ENCODE peak calls at places on chromosomes 11 and 22, in five cellular contexts. G is SK-N-SH, H is HepG2, J is K562, K is GM12878. X is an unnamed sample.
A peak's percentile ranks its signal among the peaks of the same experiment; 100 is the strongest.

GRCh38 chr22:37762389-37762836 is 45.3 kb upstream of the GCAT start:
- DNase-seq in G (no peak), H (no peak), J (peak; percentile 73), K (no peak), X (no peak)

GRCh38 chr11:16494918-16495691 is 138.8 kb upstream of the SOX6 start:
- DNase-seq in G (no peak), H (no peak), J (no peak), K (no peak), X (no peak)

GRCh38 chr11:75277211-75277805 is 36.7 kb downstream of the TPBGL start:
- DNase-seq in G (no peak), H (no peak), J (no peak), K (no peak), X (no peak)

GRCh38 chr22:41687901-41688364 is 734 bp downstream of the SNU13 start:
- DNase-seq in G (peak; percentile 27), H (no peak), J (peak; percentile 20), K (no peak), X (peak; percentile 34)

GRCh38 chr22:37012262-37012904 is 6.9 kb downstream of the TST start:
- DNase-seq in G (no peak), H (no peak), J (no peak), K (no peak), X (no peak)

GRCh38 chr22:39962071-39962470 is 1.9 kb downstream of the TMA7B start:
- DNase-seq in G (no peak), H (no peak), J (no peak), K (no peak), X (no peak)

GRCh38 chr11:68528630-68529029 is 68.1 kb downstream of the PPP6R3 start:
- DNase-seq in G (no peak), H (no peak), J (no peak), K (no peak), X (no peak)

GRCh38 chr11:2523821-2524391 is 79.1 kb downstream of the KCNQ1 start:
- DNase-seq in G (peak; percentile 19), H (no peak), J (no peak), K (no peak), X (no peak)

GRCh38 chr11:64853709-64854108 is 9.3 kb upstream of the CDC42BPG start:
- DNase-seq in G (no peak), H (no peak), J (no peak), K (no peak), X (no peak)

GRCh38 chr11:79610139-79610538 is 169.3 kb upstream of the TENM4 start:
- DNase-seq in G (no peak), H (no peak), J (no peak), K (no peak), X (no peak)

GRCh38 chr11:13462311-13462927 is 603 bp downstream of the BTBD10 start:
- DNase-seq in G (peak; percentile 73), H (peak; percentile 31), J (peak; percentile 60), K (no peak), X (peak; percentile 58)

GRCh38 chr11:9232482-9232881 is 32.7 kb downstream of the DENND5A start:
- DNase-seq in G (no peak), H (no peak), J (no peak), K (no peak), X (no peak)

GRCh38 chr11:26227311-26227710 is 104.6 kb upstream of the ANO3 start:
- DNase-seq in G (peak; percentile 37), H (peak; percentile 4), J (no peak), K (peak; percentile 24), X (no peak)

GRCh38 chr11:119094816-119095065 is 6.9 kb downstream of the DPAGT1 start:
- DNase-seq in G (peak; percentile 80), H (peak; percentile 64), J (peak; percentile 52), K (no peak), X (peak; percentile 34)

GRCh38 chr11:23540101-23540561 is 679.9 kb upstream of the CCDC179 start:
- DNase-seq in G (peak; percentile 66), H (peak; percentile 44), J (peak; percentile 15), K (peak; percentile 5), X (peak; percentile 45)

GRCh38 chr11:100445231-100445735 is 241.8 kb upstream of the ARHGAP42 start:
- DNase-seq in G (no peak), H (no peak), J (no peak), K (no peak), X (no peak)

GRCh38 chr22:22125579-22126468 is 118.8 kb upstream of the VPREB1 start:
- DNase-seq in G (no peak), H (no peak), J (no peak), K (no peak), X (no peak)

GRCh38 chr11:1373536-1374214 is 16.1 kb upstream of the BRSK2 start:
- DNase-seq in G (peak; percentile 11), H (no peak), J (no peak), K (no peak), X (no peak)

GRCh38 chr11:120527111-120527748 is 15.7 kb downstream of the GRIK4 start:
- DNase-seq in G (peak; percentile 90), H (no peak), J (no peak), K (no peak), X (no peak)

GRCh38 chr22:30183861-30184278 is 62.7 kb downstream of the LIF start:
- DNase-seq in G (no peak), H (no peak), J (peak; percentile 43), K (no peak), X (no peak)

GRCh38 chr11:28537822-28538221 is 429.6 kb downstream of the METTL15 start:
- DNase-seq in G (no peak), H (no peak), J (no peak), K (no peak), X (no peak)

GRCh38 chr11:93521086-93521485 is 22.1 kb downstream of the SMCO4 start:
- DNase-seq in G (no peak), H (no peak), J (no peak), K (no peak), X (no peak)
- TF ChIP-seq FOXM1 in G (no peak), H (no peak), J (no peak), K (no peak), X (no peak)

GRCh38 chr11:103091441-103091809 is 535 bp downstream of the DCUN1D5 start:
- DNase-seq in G (peak; percentile 61), H (peak; percentile 32), J (peak; percentile 62), K (no peak), X (peak; percentile 46)
- TF ChIP-seq FOXM1 in G (no peak), H (no peak), J (no peak), K (no peak), X (no peak)

GRCh38 chr11:123273616-123274015 is 78.6 kb upstream of the CLMP start:
- DNase-seq in G (no peak), H (no peak), J (no peak), K (no peak), X (no peak)

GRCh38 chr11:123268118-123268517 is 73.1 kb upstream of the CLMP start:
- DNase-seq in G (no peak), H (no peak), J (no peak), K (no peak), X (no peak)

DNA sequence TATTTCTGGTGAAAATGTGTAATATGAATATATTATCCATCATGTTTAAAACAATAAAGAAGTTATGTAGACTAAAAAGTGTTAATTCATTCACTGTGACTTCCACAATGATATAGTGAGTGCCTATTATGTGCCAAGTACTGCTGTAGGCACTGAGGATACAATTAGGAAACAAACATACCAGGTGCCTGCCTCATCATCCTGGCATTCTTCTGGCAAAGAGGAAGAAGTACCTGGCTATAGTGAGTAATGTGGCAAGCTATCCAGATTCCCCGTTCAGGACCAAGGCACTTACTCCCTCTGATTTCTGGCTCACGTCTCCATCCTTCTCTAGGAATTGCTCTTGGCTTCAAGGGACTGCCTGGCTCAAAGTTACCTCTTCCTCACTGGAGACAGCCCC is 77.5 kb upstream of the CLMP start:
- DNase-seq in G (no peak), H (no peak), J (no peak), K (no peak), X (no peak)
- TF ChIP-seq FOXM1 in G (no peak), H (no peak), J (no peak), K (no peak), X (no peak)

GRCh38 chr11:43737194-43737575 is 56.6 kb downstream of the HSD17B12 start:
- DNase-seq in G (no peak), H (no peak), J (no peak), K (no peak), X (no peak)
- TF ChIP-seq FOXM1 in G (no peak), H (no peak), J (no peak), K (no peak), X (no peak)

GRCh38 chr11:56846631-56847400 is 98.3 kb upstream of the OR9G4 start:
- DNase-seq in G (peak; percentile 51), H (no peak), J (no peak), K (no peak), X (no peak)

GRCh38 chr11:56845121-56845732 is 96.7 kb upstream of the OR9G4 start:
- DNase-seq in G (no peak), H (no peak), J (no peak), K (no peak), X (no peak)

GRCh38 chr11:56849250-56849649 is 100.8 kb upstream of the OR9G4 start:
- DNase-seq in G (no peak), H (no peak), J (no peak), K (no peak), X (no peak)

GRCh38 chr11:56849852-56850251 is 101.4 kb upstream of the OR9G4 start:
- DNase-seq in G (no peak), H (no peak), J (no peak), K (no peak), X (no peak)

GRCh38 chr11:56848105-56848809 is 99.8 kb upstream of the OR9G4 start:
- DNase-seq in G (peak; percentile 74), H (no peak), J (no peak), K (no peak), X (no peak)
- TF ChIP-seq FOXM1 in G (no peak), H (no peak), J (no peak), K (no peak), X (no peak)

DNA sequence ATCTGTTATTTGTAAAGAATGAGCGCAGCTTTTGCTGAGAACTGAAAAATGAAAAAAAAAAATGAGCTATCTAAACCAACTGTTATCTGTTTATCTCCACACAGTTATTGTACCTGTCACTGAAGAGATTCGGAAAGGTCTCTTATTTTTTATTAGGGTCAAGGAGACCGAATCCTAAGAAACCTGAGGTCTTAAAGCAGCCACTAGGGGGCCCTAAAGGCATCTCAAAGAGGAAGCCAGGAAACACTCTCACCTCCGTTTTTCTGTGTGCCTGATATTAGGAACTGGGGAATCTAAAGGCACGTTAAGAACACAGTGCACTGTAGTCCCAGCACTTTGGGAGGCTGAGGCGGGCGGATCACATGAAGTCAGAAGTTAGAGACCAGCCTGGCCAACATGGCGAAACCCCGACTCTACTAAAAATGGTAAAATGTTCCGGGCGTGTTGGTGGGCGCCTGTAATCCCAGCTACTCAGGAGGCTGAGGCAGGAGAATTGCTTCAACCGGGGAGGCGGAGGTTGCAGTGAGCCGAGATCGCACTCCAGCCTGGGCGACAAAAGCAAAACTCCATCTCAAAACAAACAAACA is 3.5 kb upstream of the LARGE1 start:
- DNase-seq in G (peak; percentile 60), H (peak; percentile 67), J (peak; percentile 28), K (no peak), X (peak; percentile 66)
- TF ChIP-seq FOXM1 in G (no peak), H (no peak), J (no peak), K (peak; percentile 15), X (no peak)